ENCODE peak calls at places on chromosome 15, in six cellular contexts. D is PC-3, V is MM.1S, J is neural progenitor cell, H is HCT116, B is SK-N-SH. G is an unnamed sample. For H3K4me1, the result is how much of the 10 kb centered on the place peaks cover.

GRCh38 chr15:43127752-43128151 is 5.6 kb upstream of the TMEM62 start:
- DNase-seq in B (no peak), J (no peak), H (no peak), D (peak), V (no peak), G (no peak)

GRCh38 chr15:53917109-53917508 is 61.1 kb upstream of the UNC13C start:
- DNase-seq in D (no peak), H (no peak), V (no peak), J (no peak), B (no peak), G (no peak)

GRCh38 chr15:82820128-82820527 is 10.7 kb downstream of the WHAMM start:
- DNase-seq in H (no peak), D (no peak), V (no peak), J (no peak), B (no peak), G (no peak)

GRCh38 chr15:79740581-79740980 is 156.2 kb downstream of the MTHFS start:
- DNase-seq in B (no peak), D (no peak), J (no peak), V (no peak), H (no peak), G (no peak)

GRCh38 chr15:58870451-58870850 is 63.0 kb downstream of the SLTM start:
- DNase-seq in D (no peak), H (no peak), J (no peak), B (no peak), V (no peak), G (peak)

GRCh38 chr15:73442436-73442835 is 528 bp upstream of the REC114 start:
- DNase-seq in D (no peak), J (no peak), H (no peak), B (no peak), V (no peak), G (no peak)

GRCh38 chr15:66772967-66773873 is 71.2 kb downstream of the SMAD6 start:
- DNase-seq in H (no peak), B (peak), J (peak), D (no peak), V (no peak), G (peak)

GRCh38 chr15:74808073-74808839 is 4.4 kb upstream of the LMAN1L start:
- DNase-seq in J (no peak), B (no peak), V (no peak), D (no peak), H (no peak), G (no peak)

GRCh38 chr15:81485806-81486205 is 111.8 kb upstream of the TMC3 start:
- DNase-seq in J (no peak), D (no peak), V (no peak), H (no peak), B (no peak), G (no peak)

GRCh38 chr15:41695750-41696436 is 35.7 kb downstream of the MGA start:
- DNase-seq in V (no peak), J (no peak), B (peak), H (peak), D (peak), G (peak)

GRCh38 chr15:88543065-88543776 is 3.3 kb downstream of the DET1 start:
- DNase-seq in B (no peak), V (no peak), D (no peak), H (no peak), J (no peak), G (no peak)

GRCh38 chr15:88623061-88623460 is 1.9 kb downstream of the AEN start:
- DNase-seq in B (no peak), H (peak), D (peak), J (no peak), V (no peak), G (peak)

GRCh38 chr15:77064539-77065308 is 6.2 kb downstream of the TSPAN3 start:
- DNase-seq in J (no peak), D (peak), V (no peak), H (no peak), B (no peak), G (peak)

GRCh38 chr15:77066961-77067690 is 3.8 kb downstream of the TSPAN3 start:
- DNase-seq in B (no peak), D (peak), J (no peak), V (no peak), H (no peak), G (peak)

GRCh38 chr15:77063249-77063648 is 7.7 kb downstream of the TSPAN3 start:
- DNase-seq in H (no peak), B (no peak), V (no peak), D (no peak), J (no peak), G (no peak)

GRCh38 chr15:77060560-77060959 is 10.3 kb downstream of the TSPAN3 start:
- DNase-seq in V (peak), J (no peak), B (no peak), D (no peak), H (no peak), G (peak)

DNA sequence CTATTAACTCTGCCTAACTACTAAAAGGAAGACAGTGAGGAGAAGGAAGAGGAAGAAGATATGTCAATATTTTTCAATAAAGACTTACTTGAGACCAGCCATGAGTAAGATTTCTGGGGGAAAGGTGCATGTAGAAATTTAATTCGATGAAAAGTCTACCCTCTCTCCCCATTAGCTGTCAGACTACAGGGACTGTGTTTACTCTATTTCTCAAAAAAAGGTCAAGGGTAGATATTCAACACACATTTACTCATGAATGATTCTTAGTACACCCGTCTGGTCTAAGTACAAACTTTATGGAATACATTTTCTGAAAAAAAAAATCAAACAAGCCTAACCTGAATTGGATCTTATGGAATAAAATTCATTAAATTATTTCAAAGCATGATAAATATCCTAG is 6.8 kb downstream of the TSPAN3 start:
- DNase-seq in D (peak), H (no peak), B (no peak), J (no peak), V (no peak), G (no peak)
- H3K4me1 ChIP-seq in D (half or more), H (under half), B (half or more), J (under half), V (under half), G (half or more)

GRCh38 chr15:95024388-95024787 is 793.0 kb downstream of the MCTP2 start:
- DNase-seq in H (peak), V (peak), J (peak), B (no peak), D (peak), G (peak)

GRCh38 chr15:95021816-95022215 is 790.5 kb downstream of the MCTP2 start:
- DNase-seq in H (no peak), J (no peak), D (no peak), B (no peak), V (no peak), G (no peak)

DNA sequence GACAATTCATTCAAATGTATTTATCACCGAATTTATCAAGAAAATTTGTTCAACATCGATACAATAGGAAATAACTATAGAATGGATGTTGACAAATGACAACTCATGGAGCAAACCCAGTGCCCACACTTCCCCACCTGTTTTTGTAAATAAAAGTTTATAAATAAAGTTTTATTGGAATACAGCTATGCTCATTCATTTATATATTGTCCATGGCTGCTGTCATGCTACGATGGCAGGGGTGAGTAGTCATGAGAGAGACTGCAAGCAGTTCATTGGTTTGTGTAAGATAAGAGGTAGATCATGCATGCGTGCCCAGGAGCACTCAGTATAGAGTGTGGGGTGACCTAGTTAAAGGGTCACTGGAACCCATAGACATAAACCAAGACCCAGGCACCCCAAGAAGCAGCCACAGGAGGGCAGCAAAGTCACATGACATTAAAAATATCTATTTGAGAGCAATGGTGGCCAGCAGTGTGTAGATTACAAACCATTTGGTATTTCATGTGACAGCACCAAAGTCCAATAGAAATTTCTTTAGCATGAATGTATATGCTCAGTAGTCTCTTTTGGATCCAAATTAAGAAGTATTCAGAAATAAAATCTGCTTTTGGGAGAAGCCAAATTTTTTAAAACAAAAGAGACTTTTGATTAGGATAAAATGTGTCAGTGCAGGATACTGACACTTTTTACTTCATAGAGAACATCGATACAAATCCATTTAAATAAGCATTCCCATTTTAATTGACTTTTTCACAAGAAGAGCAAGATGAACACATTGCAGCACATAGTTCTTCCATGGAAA is 794.8 kb downstream of the MCTP2 start:
- DNase-seq in H (peak), D (peak), B (peak), V (peak), J (peak), G (peak)
- H3K9ac ChIP-seq in H (no peak), D (no peak), B (no peak), V (no peak), J (no peak), G (no peak)

DNA sequence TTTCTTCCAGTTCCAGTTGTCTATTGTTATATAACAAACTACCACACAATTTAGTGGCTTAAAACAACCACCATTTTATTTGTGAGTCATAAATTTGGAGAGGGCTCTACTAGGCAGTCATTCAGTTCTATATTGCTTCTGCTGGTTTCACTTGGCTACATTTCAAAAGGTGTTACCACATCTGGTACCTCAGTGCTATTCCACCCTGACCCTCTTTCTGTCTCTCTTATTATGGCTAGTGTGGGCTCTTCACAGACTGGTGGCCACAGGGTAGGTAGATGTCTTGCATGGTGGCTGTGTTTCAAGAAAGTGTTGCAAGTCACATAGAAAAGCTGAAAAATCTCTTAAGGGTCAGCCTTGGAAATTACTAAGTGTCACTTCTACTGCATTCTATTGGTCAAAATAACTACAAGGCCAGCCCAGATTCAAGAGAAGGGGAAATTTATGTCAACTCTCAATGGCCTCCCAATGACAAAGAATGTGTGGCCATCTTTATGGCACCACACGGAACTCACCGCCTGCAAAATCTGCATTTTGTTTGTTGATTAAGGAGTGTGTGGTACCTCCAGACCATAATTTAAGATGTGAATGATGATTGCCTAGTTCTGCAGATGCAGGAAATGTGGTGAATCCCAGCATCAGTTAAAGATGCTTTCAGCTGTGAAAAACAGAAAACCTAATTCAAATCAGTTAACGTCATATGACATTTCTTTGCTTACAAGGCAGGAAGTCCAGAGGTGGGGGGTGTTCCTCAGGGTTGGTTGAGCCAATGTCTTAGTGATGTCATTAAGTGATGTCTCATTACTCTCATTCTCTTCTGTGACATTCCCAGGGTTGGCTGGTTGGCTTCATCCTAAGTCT is 105.8 kb upstream of the RASGRP1 start:
- DNase-seq in D (no peak), B (no peak), H (no peak), J (no peak), V (no peak), G (peak)
- TF ChIP-seq EZH2phosphoT487 in D (no peak), B (no peak), H (no peak), J (no peak), V (no peak), G (no peak)

GRCh38 chr15:101248274-101248673 is 3.6 kb downstream of the CHSY1 start:
- DNase-seq in V (no peak), B (no peak), D (no peak), J (no peak), H (no peak), G (no peak)
- H3K4me1 ChIP-seq in V (under half), B (under half), D (under half), J (under half), H (under half), G (under half)

G was measured in GM23248.